ENCODE peak calls at places on chromosomes 6 and 20, in nine cellular contexts. One of them, this sample, is unnamed.

GRCh38 chr20:64115171-64115911 is 8.0 kb upstream of the NPBWR2 start:
- DNase-seq in A549: no peak
- DNase-seq in psoas muscle: no peak
- DNase-seq in CD8-positive, alpha-beta memory T cell: no peak
- DNase-seq in GM12865: no peak
- DNase-seq in NCI-H2081: no peak
- DNase-seq in stimulated activated CD8-positive, alpha-beta memory T cell treated with anti-CD3 and anti-CD28 coated beads, Interleukin-2, amount 100 ng/mL, for 48 hours: no peak
- DNase-seq in H1: peak; percentile 45
- DNase-seq in stimulated activated CD4-positive, alpha-beta T cell treated with anti-CD3 and anti-CD28 coated beads, Interleukin-4, amount 100 ng/mL, for 48 hours: no peak
- DNase-seq in this sample: no peak

GRCh38 chr20:39660251-39660650 is 698.1 kb downstream of the DHX35 start:
- DNase-seq in GM12865: no peak
- DNase-seq in stimulated activated CD4-positive, alpha-beta T cell treated with anti-CD3 and anti-CD28 coated beads, Interleukin-4, amount 100 ng/mL, for 48 hours: no peak
- DNase-seq in psoas muscle: no peak
- DNase-seq in H1: no peak
- DNase-seq in NCI-H2081: no peak
- DNase-seq in stimulated activated CD8-positive, alpha-beta memory T cell treated with anti-CD3 and anti-CD28 coated beads, Interleukin-2, amount 100 ng/mL, for 48 hours: no peak
- DNase-seq in CD8-positive, alpha-beta memory T cell: no peak
- DNase-seq in A549: no peak
- DNase-seq in this sample: no peak

GRCh38 chr6:87426789-87427188 is 19.0 kb downstream of the CFAP206 start:
- DNase-seq in H1: no peak
- DNase-seq in stimulated activated CD4-positive, alpha-beta T cell treated with anti-CD3 and anti-CD28 coated beads, Interleukin-4, amount 100 ng/mL, for 48 hours: no peak
- DNase-seq in GM12865: no peak
- DNase-seq in psoas muscle: no peak
- DNase-seq in stimulated activated CD8-positive, alpha-beta memory T cell treated with anti-CD3 and anti-CD28 coated beads, Interleukin-2, amount 100 ng/mL, for 48 hours: no peak
- DNase-seq in A549: no peak
- DNase-seq in CD8-positive, alpha-beta memory T cell: no peak
- DNase-seq in NCI-H2081: no peak
- DNase-seq in this sample: no peak

GRCh38 chr20:1296922-1297321 is 30.8 kb downstream of the SNPH start:
- DNase-seq in stimulated activated CD8-positive, alpha-beta memory T cell treated with anti-CD3 and anti-CD28 coated beads, Interleukin-2, amount 100 ng/mL, for 48 hours: no peak
- DNase-seq in A549: no peak
- DNase-seq in NCI-H2081: no peak
- DNase-seq in GM12865: no peak
- DNase-seq in stimulated activated CD4-positive, alpha-beta T cell treated with anti-CD3 and anti-CD28 coated beads, Interleukin-4, amount 100 ng/mL, for 48 hours: no peak
- DNase-seq in psoas muscle: no peak
- DNase-seq in CD8-positive, alpha-beta memory T cell: no peak
- DNase-seq in H1: no peak
- DNase-seq in this sample: no peak

GRCh38 chr6:18154507-18155272 is at the start of gene TPMT:
- DNase-seq in GM12865: peak; percentile 11
- DNase-seq in stimulated activated CD4-positive, alpha-beta T cell treated with anti-CD3 and anti-CD28 coated beads, Interleukin-4, amount 100 ng/mL, for 48 hours: no peak
- DNase-seq in psoas muscle: peak; percentile 19
- DNase-seq in A549: peak; percentile 62
- DNase-seq in CD8-positive, alpha-beta memory T cell: no peak
- DNase-seq in H1: peak; percentile 98
- DNase-seq in NCI-H2081: no peak
- DNase-seq in stimulated activated CD8-positive, alpha-beta memory T cell treated with anti-CD3 and anti-CD28 coated beads, Interleukin-2, amount 100 ng/mL, for 48 hours: no peak
- DNase-seq in this sample: peak; percentile 86

GRCh38 chr6:167742719-167743303 is 83.9 kb upstream of the AFDN start:
- DNase-seq in stimulated activated CD8-positive, alpha-beta memory T cell treated with anti-CD3 and anti-CD28 coated beads, Interleukin-2, amount 100 ng/mL, for 48 hours: no peak
- DNase-seq in NCI-H2081: no peak
- DNase-seq in stimulated activated CD4-positive, alpha-beta T cell treated with anti-CD3 and anti-CD28 coated beads, Interleukin-4, amount 100 ng/mL, for 48 hours: no peak
- DNase-seq in CD8-positive, alpha-beta memory T cell: no peak
- DNase-seq in GM12865: no peak
- DNase-seq in A549: no peak
- DNase-seq in psoas muscle: no peak
- DNase-seq in H1: no peak
- DNase-seq in this sample: no peak

GRCh38 chr20:15867899-15868298 is 705.3 kb downstream of the KIF16B start:
- DNase-seq in stimulated activated CD8-positive, alpha-beta memory T cell treated with anti-CD3 and anti-CD28 coated beads, Interleukin-2, amount 100 ng/mL, for 48 hours: no peak
- DNase-seq in psoas muscle: no peak
- DNase-seq in A549: no peak
- DNase-seq in H1: no peak
- DNase-seq in CD8-positive, alpha-beta memory T cell: no peak
- DNase-seq in NCI-H2081: no peak
- DNase-seq in GM12865: no peak
- DNase-seq in stimulated activated CD4-positive, alpha-beta T cell treated with anti-CD3 and anti-CD28 coated beads, Interleukin-4, amount 100 ng/mL, for 48 hours: no peak
- DNase-seq in this sample: no peak

GRCh38 chr20:49919009-49919408 is 3.7 kb upstream of the SPATA2 start:
- DNase-seq in stimulated activated CD4-positive, alpha-beta T cell treated with anti-CD3 and anti-CD28 coated beads, Interleukin-4, amount 100 ng/mL, for 48 hours: no peak
- DNase-seq in A549: no peak
- DNase-seq in GM12865: no peak
- DNase-seq in psoas muscle: no peak
- DNase-seq in CD8-positive, alpha-beta memory T cell: no peak
- DNase-seq in stimulated activated CD8-positive, alpha-beta memory T cell treated with anti-CD3 and anti-CD28 coated beads, Interleukin-2, amount 100 ng/mL, for 48 hours: no peak
- DNase-seq in NCI-H2081: no peak
- DNase-seq in H1: no peak
- DNase-seq in this sample: no peak

GRCh38 chr6:23016701-23017100 is 447.3 kb downstream of the HDGFL1 start:
- DNase-seq in NCI-H2081: no peak
- DNase-seq in A549: no peak
- DNase-seq in stimulated activated CD4-positive, alpha-beta T cell treated with anti-CD3 and anti-CD28 coated beads, Interleukin-4, amount 100 ng/mL, for 48 hours: no peak
- DNase-seq in GM12865: no peak
- DNase-seq in H1: no peak
- DNase-seq in CD8-positive, alpha-beta memory T cell: no peak
- DNase-seq in psoas muscle: no peak
- DNase-seq in stimulated activated CD8-positive, alpha-beta memory T cell treated with anti-CD3 and anti-CD28 coated beads, Interleukin-2, amount 100 ng/mL, for 48 hours: no peak
- DNase-seq in this sample: no peak

GRCh38 chr6:52539607-52540006 is 37.3 kb downstream of the TRAM2 start:
- DNase-seq in A549: no peak
- DNase-seq in H1: no peak
- DNase-seq in CD8-positive, alpha-beta memory T cell: no peak
- DNase-seq in NCI-H2081: no peak
- DNase-seq in stimulated activated CD8-positive, alpha-beta memory T cell treated with anti-CD3 and anti-CD28 coated beads, Interleukin-2, amount 100 ng/mL, for 48 hours: no peak
- DNase-seq in psoas muscle: no peak
- DNase-seq in GM12865: no peak
- DNase-seq in stimulated activated CD4-positive, alpha-beta T cell treated with anti-CD3 and anti-CD28 coated beads, Interleukin-4, amount 100 ng/mL, for 48 hours: no peak
- DNase-seq in this sample: no peak

GRCh38 chr6:83707829-83708545 is 914 bp downstream of the SNAP91 start:
- DNase-seq in A549: no peak
- DNase-seq in H1: peak; percentile 67
- DNase-seq in stimulated activated CD8-positive, alpha-beta memory T cell treated with anti-CD3 and anti-CD28 coated beads, Interleukin-2, amount 100 ng/mL, for 48 hours: no peak
- DNase-seq in psoas muscle: no peak
- DNase-seq in GM12865: no peak
- DNase-seq in stimulated activated CD4-positive, alpha-beta T cell treated with anti-CD3 and anti-CD28 coated beads, Interleukin-4, amount 100 ng/mL, for 48 hours: no peak
- DNase-seq in CD8-positive, alpha-beta memory T cell: no peak
- DNase-seq in NCI-H2081: no peak
- DNase-seq in this sample: no peak

GRCh38 chr6:65461121-65461520 is 245.9 kb downstream of the EYS start:
- DNase-seq in A549: no peak
- DNase-seq in NCI-H2081: no peak
- DNase-seq in CD8-positive, alpha-beta memory T cell: no peak
- DNase-seq in GM12865: no peak
- DNase-seq in stimulated activated CD8-positive, alpha-beta memory T cell treated with anti-CD3 and anti-CD28 coated beads, Interleukin-2, amount 100 ng/mL, for 48 hours: no peak
- DNase-seq in stimulated activated CD4-positive, alpha-beta T cell treated with anti-CD3 and anti-CD28 coated beads, Interleukin-4, amount 100 ng/mL, for 48 hours: no peak
- DNase-seq in H1: no peak
- DNase-seq in psoas muscle: no peak
- DNase-seq in this sample: no peak

GRCh38 chr20:13755809-13756208 is 28.9 kb downstream of the ESF1 start:
- DNase-seq in GM12865: no peak
- DNase-seq in stimulated activated CD8-positive, alpha-beta memory T cell treated with anti-CD3 and anti-CD28 coated beads, Interleukin-2, amount 100 ng/mL, for 48 hours: no peak
- DNase-seq in stimulated activated CD4-positive, alpha-beta T cell treated with anti-CD3 and anti-CD28 coated beads, Interleukin-4, amount 100 ng/mL, for 48 hours: no peak
- DNase-seq in psoas muscle: no peak
- DNase-seq in CD8-positive, alpha-beta memory T cell: no peak
- DNase-seq in A549: no peak
- DNase-seq in NCI-H2081: no peak
- DNase-seq in H1: no peak
- DNase-seq in this sample: no peak

GRCh38 chr6:159979136-159979874 is 10.4 kb downstream of the IGF2R start:
- DNase-seq in stimulated activated CD4-positive, alpha-beta T cell treated with anti-CD3 and anti-CD28 coated beads, Interleukin-4, amount 100 ng/mL, for 48 hours: peak; percentile 38
- DNase-seq in CD8-positive, alpha-beta memory T cell: no peak
- DNase-seq in stimulated activated CD8-positive, alpha-beta memory T cell treated with anti-CD3 and anti-CD28 coated beads, Interleukin-2, amount 100 ng/mL, for 48 hours: peak; percentile 49
- DNase-seq in psoas muscle: peak; percentile 70
- DNase-seq in NCI-H2081: no peak
- DNase-seq in GM12865: peak; percentile 86
- DNase-seq in H1: no peak
- DNase-seq in A549: no peak
- DNase-seq in this sample: no peak

GRCh38 chr6:139888691-139889122 is 514.3 kb upstream of the CITED2 start:
- DNase-seq in stimulated activated CD4-positive, alpha-beta T cell treated with anti-CD3 and anti-CD28 coated beads, Interleukin-4, amount 100 ng/mL, for 48 hours: no peak
- DNase-seq in NCI-H2081: no peak
- DNase-seq in stimulated activated CD8-positive, alpha-beta memory T cell treated with anti-CD3 and anti-CD28 coated beads, Interleukin-2, amount 100 ng/mL, for 48 hours: no peak
- DNase-seq in GM12865: no peak
- DNase-seq in psoas muscle: no peak
- DNase-seq in H1: peak; percentile 56
- DNase-seq in A549: no peak
- DNase-seq in CD8-positive, alpha-beta memory T cell: no peak
- DNase-seq in this sample: no peak

GRCh38 chr20:53079883-53080282 is 107.7 kb downstream of the TSHZ2 start:
- DNase-seq in GM12865: no peak
- DNase-seq in stimulated activated CD4-positive, alpha-beta T cell treated with anti-CD3 and anti-CD28 coated beads, Interleukin-4, amount 100 ng/mL, for 48 hours: no peak
- DNase-seq in stimulated activated CD8-positive, alpha-beta memory T cell treated with anti-CD3 and anti-CD28 coated beads, Interleukin-2, amount 100 ng/mL, for 48 hours: no peak
- DNase-seq in H1: no peak
- DNase-seq in CD8-positive, alpha-beta memory T cell: no peak
- DNase-seq in psoas muscle: no peak
- DNase-seq in NCI-H2081: no peak
- DNase-seq in A549: no peak
- DNase-seq in this sample: no peak

GRCh38 chr6:2196079-2196679 is 49.2 kb downstream of the GMDS start:
- DNase-seq in stimulated activated CD8-positive, alpha-beta memory T cell treated with anti-CD3 and anti-CD28 coated beads, Interleukin-2, amount 100 ng/mL, for 48 hours: no peak
- DNase-seq in CD8-positive, alpha-beta memory T cell: peak; percentile 30
- DNase-seq in GM12865: peak; percentile 71
- DNase-seq in H1: no peak
- DNase-seq in A549: peak; percentile 13
- DNase-seq in NCI-H2081: peak; percentile 53
- DNase-seq in stimulated activated CD4-positive, alpha-beta T cell treated with anti-CD3 and anti-CD28 coated beads, Interleukin-4, amount 100 ng/mL, for 48 hours: no peak
- DNase-seq in psoas muscle: no peak
- DNase-seq in this sample: no peak

GRCh38 chr6:147285087-147285855 is 81.1 kb downstream of the STXBP5 start:
- DNase-seq in H1: no peak
- DNase-seq in GM12865: peak; percentile 41
- DNase-seq in psoas muscle: no peak
- DNase-seq in A549: peak; percentile 5
- DNase-seq in stimulated activated CD4-positive, alpha-beta T cell treated with anti-CD3 and anti-CD28 coated beads, Interleukin-4, amount 100 ng/mL, for 48 hours: no peak
- DNase-seq in CD8-positive, alpha-beta memory T cell: peak; percentile 10
- DNase-seq in NCI-H2081: no peak
- DNase-seq in stimulated activated CD8-positive, alpha-beta memory T cell treated with anti-CD3 and anti-CD28 coated beads, Interleukin-2, amount 100 ng/mL, for 48 hours: no peak
- DNase-seq in this sample: no peak

GRCh38 chr20:3813758-3814581 is 6.4 kb upstream of the AP5S1 start:
- DNase-seq in NCI-H2081: no peak
- DNase-seq in stimulated activated CD8-positive, alpha-beta memory T cell treated with anti-CD3 and anti-CD28 coated beads, Interleukin-2, amount 100 ng/mL, for 48 hours: no peak
- DNase-seq in H1: no peak
- DNase-seq in GM12865: no peak
- DNase-seq in CD8-positive, alpha-beta memory T cell: peak; percentile 51
- DNase-seq in psoas muscle: no peak
- DNase-seq in A549: no peak
- DNase-seq in stimulated activated CD4-positive, alpha-beta T cell treated with anti-CD3 and anti-CD28 coated beads, Interleukin-4, amount 100 ng/mL, for 48 hours: no peak
- DNase-seq in this sample: no peak

GRCh38 chr20:62780696-62781095 is 15.6 kb upstream of the MRGBP start:
- DNase-seq in stimulated activated CD8-positive, alpha-beta memory T cell treated with anti-CD3 and anti-CD28 coated beads, Interleukin-2, amount 100 ng/mL, for 48 hours: no peak
- DNase-seq in A549: no peak
- DNase-seq in H1: no peak
- DNase-seq in psoas muscle: no peak
- DNase-seq in stimulated activated CD4-positive, alpha-beta T cell treated with anti-CD3 and anti-CD28 coated beads, Interleukin-4, amount 100 ng/mL, for 48 hours: no peak
- DNase-seq in NCI-H2081: no peak
- DNase-seq in GM12865: no peak
- DNase-seq in CD8-positive, alpha-beta memory T cell: no peak
- DNase-seq in this sample: no peak

GRCh38 chr6:131762984-131763383 is 44.8 kb upstream of the ENPP1 start:
- DNase-seq in stimulated activated CD4-positive, alpha-beta T cell treated with anti-CD3 and anti-CD28 coated beads, Interleukin-4, amount 100 ng/mL, for 48 hours: no peak
- DNase-seq in CD8-positive, alpha-beta memory T cell: no peak
- DNase-seq in A549: no peak
- DNase-seq in NCI-H2081: no peak
- DNase-seq in GM12865: no peak
- DNase-seq in H1: no peak
- DNase-seq in stimulated activated CD8-positive, alpha-beta memory T cell treated with anti-CD3 and anti-CD28 coated beads, Interleukin-2, amount 100 ng/mL, for 48 hours: no peak
- DNase-seq in psoas muscle: no peak
- DNase-seq in this sample: no peak

GRCh38 chr6:45432944-45433343 is 55.2 kb upstream of the SUPT3H start:
- DNase-seq in psoas muscle: no peak
- DNase-seq in GM12865: no peak
- DNase-seq in NCI-H2081: no peak
- DNase-seq in stimulated activated CD8-positive, alpha-beta memory T cell treated with anti-CD3 and anti-CD28 coated beads, Interleukin-2, amount 100 ng/mL, for 48 hours: no peak
- DNase-seq in CD8-positive, alpha-beta memory T cell: no peak
- DNase-seq in A549: no peak
- DNase-seq in H1: no peak
- DNase-seq in stimulated activated CD4-positive, alpha-beta T cell treated with anti-CD3 and anti-CD28 coated beads, Interleukin-4, amount 100 ng/mL, for 48 hours: no peak
- DNase-seq in this sample: peak; percentile 18

GRCh38 chr20:35985789-35986188 is 17.4 kb downstream of the CNBD2 start:
- DNase-seq in psoas muscle: no peak
- DNase-seq in H1: no peak
- DNase-seq in GM12865: no peak
- DNase-seq in stimulated activated CD4-positive, alpha-beta T cell treated with anti-CD3 and anti-CD28 coated beads, Interleukin-4, amount 100 ng/mL, for 48 hours: no peak
- DNase-seq in A549: no peak
- DNase-seq in NCI-H2081: no peak
- DNase-seq in stimulated activated CD8-positive, alpha-beta memory T cell treated with anti-CD3 and anti-CD28 coated beads, Interleukin-2, amount 100 ng/mL, for 48 hours: no peak
- DNase-seq in CD8-positive, alpha-beta memory T cell: no peak
- DNase-seq in this sample: no peak

GRCh38 chr6:100461920-100462295 is 2.8 kb downstream of the SIM1 start:
- DNase-seq in CD8-positive, alpha-beta memory T cell: no peak
- DNase-seq in H1: no peak
- DNase-seq in stimulated activated CD8-positive, alpha-beta memory T cell treated with anti-CD3 and anti-CD28 coated beads, Interleukin-2, amount 100 ng/mL, for 48 hours: no peak
- DNase-seq in GM12865: peak; percentile 43
- DNase-seq in NCI-H2081: no peak
- DNase-seq in psoas muscle: no peak
- DNase-seq in stimulated activated CD4-positive, alpha-beta T cell treated with anti-CD3 and anti-CD28 coated beads, Interleukin-4, amount 100 ng/mL, for 48 hours: no peak
- DNase-seq in A549: no peak
- DNase-seq in this sample: no peak

GRCh38 chr6:6314601-6315000 is 5.9 kb downstream of the F13A1 start:
- DNase-seq in GM12865: no peak
- DNase-seq in A549: no peak
- DNase-seq in stimulated activated CD8-positive, alpha-beta memory T cell treated with anti-CD3 and anti-CD28 coated beads, Interleukin-2, amount 100 ng/mL, for 48 hours: no peak
- DNase-seq in CD8-positive, alpha-beta memory T cell: no peak
- DNase-seq in stimulated activated CD4-positive, alpha-beta T cell treated with anti-CD3 and anti-CD28 coated beads, Interleukin-4, amount 100 ng/mL, for 48 hours: no peak
- DNase-seq in psoas muscle: no peak
- DNase-seq in NCI-H2081: no peak
- DNase-seq in H1: no peak
- DNase-seq in this sample: no peak

GRCh38 chr6:152277826-152278247 is 359.3 kb downstream of the SYNE1 start:
- DNase-seq in H1: no peak
- DNase-seq in GM12865: no peak
- DNase-seq in psoas muscle: peak; percentile 40
- DNase-seq in CD8-positive, alpha-beta memory T cell: no peak
- DNase-seq in NCI-H2081: no peak
- DNase-seq in stimulated activated CD4-positive, alpha-beta T cell treated with anti-CD3 and anti-CD28 coated beads, Interleukin-4, amount 100 ng/mL, for 48 hours: no peak
- DNase-seq in A549: no peak
- DNase-seq in stimulated activated CD8-positive, alpha-beta memory T cell treated with anti-CD3 and anti-CD28 coated beads, Interleukin-2, amount 100 ng/mL, for 48 hours: no peak
- DNase-seq in this sample: no peak

GRCh38 chr6:22904413-22904812 is 335.0 kb downstream of the HDGFL1 start:
- DNase-seq in psoas muscle: no peak
- DNase-seq in stimulated activated CD8-positive, alpha-beta memory T cell treated with anti-CD3 and anti-CD28 coated beads, Interleukin-2, amount 100 ng/mL, for 48 hours: no peak
- DNase-seq in A549: no peak
- DNase-seq in GM12865: no peak
- DNase-seq in stimulated activated CD4-positive, alpha-beta T cell treated with anti-CD3 and anti-CD28 coated beads, Interleukin-4, amount 100 ng/mL, for 48 hours: no peak
- DNase-seq in NCI-H2081: no peak
- DNase-seq in CD8-positive, alpha-beta memory T cell: no peak
- DNase-seq in H1: no peak
- DNase-seq in this sample: no peak

GRCh38 chr6:56450376-56450775 is 192.3 kb downstream of the DST start:
- DNase-seq in stimulated activated CD8-positive, alpha-beta memory T cell treated with anti-CD3 and anti-CD28 coated beads, Interleukin-2, amount 100 ng/mL, for 48 hours: no peak
- DNase-seq in A549: no peak
- DNase-seq in H1: no peak
- DNase-seq in NCI-H2081: no peak
- DNase-seq in CD8-positive, alpha-beta memory T cell: no peak
- DNase-seq in psoas muscle: no peak
- DNase-seq in GM12865: no peak
- DNase-seq in stimulated activated CD4-positive, alpha-beta T cell treated with anti-CD3 and anti-CD28 coated beads, Interleukin-4, amount 100 ng/mL, for 48 hours: no peak
- DNase-seq in this sample: no peak

GRCh38 chr20:4305091-4305490 is 289.7 kb upstream of the RNF24 start:
- DNase-seq in stimulated activated CD4-positive, alpha-beta T cell treated with anti-CD3 and anti-CD28 coated beads, Interleukin-4, amount 100 ng/mL, for 48 hours: no peak
- DNase-seq in stimulated activated CD8-positive, alpha-beta memory T cell treated with anti-CD3 and anti-CD28 coated beads, Interleukin-2, amount 100 ng/mL, for 48 hours: no peak
- DNase-seq in NCI-H2081: no peak
- DNase-seq in CD8-positive, alpha-beta memory T cell: no peak
- DNase-seq in psoas muscle: no peak
- DNase-seq in A549: no peak
- DNase-seq in H1: peak; percentile 19
- DNase-seq in GM12865: no peak
- DNase-seq in this sample: no peak

GRCh38 chr6:63634630-63635029 is 972 bp upstream of the PHF3 start:
- DNase-seq in stimulated activated CD4-positive, alpha-beta T cell treated with anti-CD3 and anti-CD28 coated beads, Interleukin-4, amount 100 ng/mL, for 48 hours: no peak
- DNase-seq in stimulated activated CD8-positive, alpha-beta memory T cell treated with anti-CD3 and anti-CD28 coated beads, Interleukin-2, amount 100 ng/mL, for 48 hours: no peak
- DNase-seq in A549: no peak
- DNase-seq in GM12865: no peak
- DNase-seq in CD8-positive, alpha-beta memory T cell: peak; percentile 13
- DNase-seq in psoas muscle: no peak
- DNase-seq in H1: no peak
- DNase-seq in NCI-H2081: no peak
- DNase-seq in this sample: no peak

GRCh38 chr20:15862178-15862577 is 711.1 kb downstream of the KIF16B start:
- DNase-seq in NCI-H2081: no peak
- DNase-seq in GM12865: no peak
- DNase-seq in stimulated activated CD4-positive, alpha-beta T cell treated with anti-CD3 and anti-CD28 coated beads, Interleukin-4, amount 100 ng/mL, for 48 hours: no peak
- DNase-seq in H1: no peak
- DNase-seq in A549: no peak
- DNase-seq in stimulated activated CD8-positive, alpha-beta memory T cell treated with anti-CD3 and anti-CD28 coated beads, Interleukin-2, amount 100 ng/mL, for 48 hours: no peak
- DNase-seq in psoas muscle: no peak
- DNase-seq in CD8-positive, alpha-beta memory T cell: no peak
- DNase-seq in this sample: no peak

This sample was measured in SW 1271.